ENCODE peak calls at places on chromosomes 11 and 22, in ten cellular contexts. P is heart right ventricle; N is stimulated activated naive CD8-positive, alpha-beta T cell treated with anti-CD3 and anti-CD28 coated beads, Interleukin-15, amount 100 ng/mL, for 72 hours; B is mucosa of descending colon; E is stimulated activated effector memory CD8-positive, alpha-beta T cell treated with anti-CD3 and anti-CD28 coated beads, Interleukin-12 subunit alpha, Interleukin-12 subunit beta, amount 100 ng/mL, for 72 hours; T is activated T-cell treated with anti-CD3 and anti-CD28 coated beads, Interleukin-2, amount 50 U/mL, for 4 hours; C is activated CD8-positive, alpha-beta T cell treated with anti-CD3 and anti-CD28 coated beads for 36 hours; M is HepG2; Y is left cardiac atrium; F is activated naive CD8-positive, alpha-beta T cell treated with anti-CD3 and anti-CD28 coated beads, Interleukin-2, amount 10 ng/mL, durations not matched to agents 7 days and 5 days. V is an unnamed sample.

GRCh38 chr11:60159868-60160267 is 23.0 kb downstream of the MS4A6A start:
- ATAC-seq in N (no peak), M (no peak), F (no peak), E (no peak), B (no peak), Y (no peak), P (peak), C (no peak), T (no peak), V (no peak)

GRCh38 chr11:86741489-86742435 is 58.6 kb upstream of the PRSS23 start:
- ATAC-seq in P (no peak), C (no peak), F (no peak), M (peak), N (no peak), T (no peak), E (no peak), B (peak), Y (no peak), V (peak)

GRCh38 chr22:26431151-26431995 is 2.3 kb downstream of the ASPHD2 start:
- ATAC-seq in F (no peak), B (no peak), M (no peak), T (no peak), C (no peak), E (peak), Y (no peak), P (no peak), N (no peak), V (no peak)

GRCh38 chr11:11856638-11857037 is 14.9 kb downstream of the USP47 start:
- ATAC-seq in E (peak), F (peak), P (no peak), C (peak), M (no peak), T (peak), N (peak), Y (no peak), B (no peak), V (no peak)

GRCh38 chr22:46150615-46151423 is 493 bp downstream of the PPARA start:
- ATAC-seq in M (peak), E (peak), Y (peak), N (peak), B (peak), F (peak), P (peak), C (peak), T (peak), V (peak)

GRCh38 chr11:111770581-111771134 is 4.5 kb upstream of the PPP2R1B start:
- ATAC-seq in B (no peak), M (no peak), F (no peak), P (no peak), N (no peak), T (no peak), E (no peak), Y (no peak), C (no peak), V (no peak)

GRCh38 chr22:24760708-24761306 is 13.7 kb downstream of the PIWIL3 start:
- ATAC-seq in C (no peak), P (no peak), F (no peak), Y (no peak), T (no peak), B (no peak), M (no peak), E (no peak), N (no peak), V (no peak)

GRCh38 chr22:40462195-40462988 is 92.0 kb downstream of the SGSM3 start:
- ATAC-seq in E (peak), B (peak), F (peak), T (peak), N (peak), C (peak), Y (no peak), M (no peak), P (peak), V (no peak)

GRCh38 chr22:39501644-39502108 is 414 bp upstream of the MIEF1 start:
- ATAC-seq in P (no peak), M (peak), C (no peak), N (peak), B (no peak), Y (no peak), E (peak), F (no peak), T (no peak), V (no peak)

GRCh38 chr11:72838691-72839305 is 24.6 kb downstream of the ATG16L2 start:
- ATAC-seq in C (no peak), Y (no peak), T (no peak), P (no peak), B (no peak), E (peak), M (no peak), N (no peak), F (no peak), V (no peak)

GRCh38 chr11:93487032-93487483 is 56.1 kb downstream of the SMCO4 start:
- ATAC-seq in T (no peak), F (no peak), E (no peak), M (peak), C (no peak), N (no peak), B (peak), Y (peak), P (no peak), V (no peak)

GRCh38 chr11:12800032-12800671 is 125.9 kb downstream of the TEAD1 start:
- ATAC-seq in T (no peak), N (no peak), C (no peak), E (no peak), M (peak), P (no peak), F (no peak), Y (peak), B (peak), V (peak)

GRCh38 chr11:70826541-70826943 is 425.8 kb downstream of the SHANK2 start:
- ATAC-seq in M (no peak), Y (peak), P (peak), C (no peak), T (no peak), E (no peak), B (no peak), N (no peak), F (no peak), V (peak)

GRCh38 chr11:103944251-103944944 is 92.0 kb upstream of the DDI1 start:
- ATAC-seq in B (peak), E (no peak), Y (no peak), F (no peak), N (no peak), P (no peak), M (no peak), C (no peak), T (no peak), V (no peak)

GRCh38 chr11:83336993-83337392 is 50.8 kb upstream of the CCDC90B start:
- ATAC-seq in T (no peak), N (no peak), B (no peak), Y (no peak), M (no peak), P (no peak), C (no peak), F (no peak), E (no peak), V (no peak)

GRCh38 chr22:37809672-37810333 is 2.1 kb downstream of the GCAT start:
- ATAC-seq in Y (no peak), B (no peak), T (no peak), C (no peak), F (no peak), E (no peak), M (no peak), P (no peak), N (no peak), V (no peak)

GRCh38 chr11:2868604-2869526 is 16.7 kb downstream of the CDKN1C start:
- ATAC-seq in M (no peak), E (peak), F (no peak), B (no peak), Y (no peak), P (peak), T (no peak), C (no peak), N (no peak), V (no peak)

GRCh38 chr11:78905756-78906155 is 331.1 kb upstream of the NARS2 start:
- ATAC-seq in E (no peak), F (no peak), B (no peak), C (no peak), Y (no peak), P (no peak), T (no peak), N (no peak), M (no peak), V (no peak)

GRCh38 chr11:18720086-18720810 is 5.7 kb downstream of the IGSF22 start:
- ATAC-seq in P (no peak), F (no peak), E (no peak), N (no peak), T (no peak), B (no peak), C (no peak), Y (no peak), M (no peak), V (peak)

GRCh38 chr11:47768090-47768620 is 1.0 kb upstream of the FNBP4 start:
- ATAC-seq in F (no peak), P (peak), B (peak), E (no peak), C (no peak), Y (peak), N (no peak), T (no peak), M (no peak), V (peak)

GRCh38 chr22:20239063-20239950 is 28.8 kb downstream of the RTN4R start:
- ATAC-seq in T (peak), E (peak), Y (peak), M (no peak), B (peak), F (peak), P (peak), N (peak), C (peak), V (no peak)

GRCh38 chr11:72848846-72849466 is 34.7 kb downstream of the ATG16L2 start:
- ATAC-seq in B (peak), P (peak), C (peak), F (peak), E (peak), Y (peak), T (no peak), M (peak), N (no peak), V (peak)

GRCh38 chr11:57977709-57978108 is 46.0 kb upstream of the OR9Q1 start:
- ATAC-seq in B (no peak), E (peak), F (no peak), C (no peak), T (no peak), P (peak), Y (no peak), N (no peak), M (peak), V (no peak)

GRCh38 chr11:126756416-126756815 is 244.2 kb downstream of the KIRREL3 start:
- ATAC-seq in F (no peak), B (no peak), C (no peak), M (no peak), P (no peak), N (no peak), Y (no peak), T (no peak), E (no peak), V (no peak)

GRCh38 chr11:110069158-110069737 is 23.9 kb upstream of the ZC3H12C start:
- ATAC-seq in N (no peak), C (no peak), Y (peak), E (no peak), B (peak), M (no peak), F (no peak), T (no peak), P (peak), V (peak)

GRCh38 chr11:11105361-11105760 is 247.5 kb upstream of the ZBED5 start:
- ATAC-seq in T (no peak), N (no peak), C (no peak), Y (no peak), F (no peak), B (no peak), M (no peak), E (no peak), P (no peak), V (no peak)